ENCODE peak calls at places on chromosomes 11 and 22, in ten cellular contexts. P, H, I, X, B, O, L, J, T and G are unnamed samples.

GRCh38 chr22:24466831-24467249 is 28.3 kb upstream of the UPB1 start:
- DNase-seq in P (no peak), I (no peak), H (no peak), O (no peak), B (peak), J (no peak), L (peak), T (no peak), X (no peak), G (peak)

GRCh38 chr22:23066200-23067022 is 3.9 kb upstream of the GNAZ start:
- DNase-seq in T (no peak), I (no peak), P (no peak), H (no peak), X (no peak), L (no peak), J (no peak), O (no peak), B (peak), G (no peak)

GRCh38 chr11:573146-573759 is 3.0 kb upstream of the PHRF1 start:
- DNase-seq in I (no peak), H (no peak), J (no peak), X (no peak), T (no peak), B (no peak), L (no peak), O (no peak), P (no peak), G (no peak)

GRCh38 chr11:72686639-72687215 is 12.5 kb upstream of the PDE2A start:
- DNase-seq in O (no peak), I (no peak), H (no peak), J (no peak), B (no peak), L (no peak), P (no peak), T (no peak), X (no peak), G (no peak)

GRCh38 chr11:80778432-80778831 is 1337.6 kb upstream of the TENM4 start:
- DNase-seq in I (no peak), H (no peak), P (no peak), X (no peak), J (no peak), O (no peak), L (no peak), B (no peak), T (no peak), G (no peak)

GRCh38 chr11:104259121-104259610 is 95.2 kb upstream of the PDGFD start:
- DNase-seq in T (no peak), X (no peak), P (no peak), L (no peak), B (no peak), O (no peak), H (no peak), J (no peak), I (no peak), G (no peak)

GRCh38 chr11:112518371-112518770 is 257.7 kb upstream of the PLET1 start:
- DNase-seq in L (no peak), O (no peak), T (no peak), P (no peak), X (no peak), B (no peak), I (no peak), J (no peak), H (no peak), G (no peak)

GRCh38 chr22:27804683-27805297 is 3.2 kb upstream of the MN1 start:
- DNase-seq in X (no peak), B (peak), O (peak), H (peak), P (peak), I (peak), L (peak), T (peak), J (peak), G (peak)

GRCh38 chr11:82862379-82862778 is 37.9 kb downstream of the PRCP start:
- DNase-seq in I (no peak), P (no peak), T (no peak), L (no peak), X (no peak), B (no peak), O (no peak), J (no peak), H (no peak), G (no peak)

GRCh38 chr11:109026891-109027489 is 362.1 kb downstream of the DDX10 start:
- DNase-seq in I (no peak), P (no peak), O (no peak), H (no peak), X (no peak), J (no peak), L (no peak), B (no peak), T (no peak), G (no peak)

GRCh38 chr11:68816917-68817419 is 24.7 kb downstream of the CPT1A start:
- DNase-seq in I (no peak), L (no peak), X (no peak), O (peak), T (no peak), P (no peak), B (no peak), J (no peak), H (no peak), G (no peak)

GRCh38 chr22:42648368-42649260 is 578 bp downstream of the CYB5R3 start:
- DNase-seq in P (peak), H (no peak), X (no peak), J (peak), O (peak), T (peak), I (no peak), L (peak), B (peak), G (peak)

GRCh38 chr11:74237541-74237940 is 66.5 kb downstream of the PPME1 start:
- DNase-seq in H (no peak), T (no peak), O (no peak), P (no peak), B (no peak), L (no peak), I (no peak), J (no peak), X (no peak), G (no peak)

GRCh38 chr11:95119361-95120060 is 29.9 kb downstream of the ENDOD1 start:
- DNase-seq in P (no peak), H (no peak), L (no peak), T (no peak), X (no peak), O (no peak), I (no peak), J (no peak), B (no peak), G (no peak)

GRCh38 chr22:28019360-28019759 is 100.3 kb upstream of the PITPNB start:
- DNase-seq in H (no peak), B (peak), L (no peak), T (no peak), X (no peak), O (peak), J (no peak), P (no peak), I (no peak), G (no peak)

GRCh38 chr22:39317084-39317755 is 2.2 kb downstream of the RPL3 start:
- DNase-seq in L (peak), O (peak), B (no peak), X (no peak), I (no peak), H (no peak), T (no peak), P (no peak), J (no peak), G (no peak)

GRCh38 chr11:20353829-20354434 is 9.6 kb upstream of the HTATIP2 start:
- DNase-seq in L (peak), X (peak), H (no peak), T (no peak), I (peak), O (peak), P (peak), J (peak), B (peak), G (peak)

GRCh38 chr11:117193130-117194020 is 5.8 kb upstream of the TAGLN start:
- DNase-seq in O (no peak), X (no peak), P (no peak), L (no peak), B (peak), I (no peak), T (no peak), J (no peak), H (no peak), G (no peak)

GRCh38 chr11:84719935-84720577 is 907.1 kb downstream of the DLG2 start:
- DNase-seq in I (peak), P (peak), L (peak), T (no peak), J (no peak), O (no peak), B (no peak), X (no peak), H (no peak), G (peak)

GRCh38 chr22:49663311-49663711 is 164.4 kb downstream of the BRD1 start:
- DNase-seq in B (no peak), X (no peak), J (no peak), P (no peak), H (no peak), O (no peak), I (no peak), L (no peak), T (no peak), G (no peak)

GRCh38 chr22:29096736-29097669 is 24.2 kb downstream of the KREMEN1 start:
- DNase-seq in P (no peak), T (no peak), J (no peak), X (no peak), B (no peak), H (no peak), O (no peak), L (no peak), I (peak), G (peak)

GRCh38 chr11:10109836-10110235 is 184.2 kb downstream of the SBF2 start:
- DNase-seq in I (no peak), L (no peak), X (no peak), J (no peak), P (no peak), H (no peak), B (no peak), O (no peak), T (no peak), G (no peak)

GRCh38 chr11:118621071-118621815 is 13.8 kb downstream of the PHLDB1 start:
- DNase-seq in H (peak), X (peak), P (peak), T (peak), L (peak), I (peak), O (peak), J (no peak), B (peak), G (peak)

GRCh38 chr11:46895821-46896220 is 22.5 kb downstream of the LRP4 start:
- DNase-seq in L (no peak), O (no peak), H (no peak), B (no peak), T (no peak), X (peak), J (no peak), P (peak), I (no peak), G (peak)

GRCh38 chr11:45027312-45027711 is 76.6 kb upstream of the TP53I11 start:
- DNase-seq in I (no peak), L (no peak), B (no peak), T (no peak), X (no peak), O (no peak), H (no peak), P (no peak), J (no peak), G (no peak)

GRCh38 chr11:18775492-18776292 is 15.9 kb downstream of the PTPN5 start:
- DNase-seq in T (no peak), O (peak), J (peak), X (no peak), H (no peak), L (peak), I (peak), B (no peak), P (peak), G (peak)

GRCh38 chr11:70796601-70797000 is 398.3 kb downstream of the CTTN start:
- DNase-seq in P (no peak), X (peak), L (no peak), H (no peak), T (no peak), I (peak), J (no peak), B (no peak), O (no peak), G (no peak)

GRCh38 chr11:81497202-81497804 is 1236.4 kb downstream of the FAM181B start:
- DNase-seq in B (no peak), L (peak), T (no peak), X (peak), I (peak), J (peak), O (peak), H (no peak), P (no peak), G (peak)

GRCh38 chr22:18057568-18058209 is 20.1 kb upstream of the PEX26 start:
- DNase-seq in J (peak), L (peak), H (peak), B (peak), I (no peak), X (no peak), P (no peak), T (no peak), O (no peak), G (peak)

GRCh38 chr11:10413268-10413667 is 41.8 kb upstream of the AMPD3 start:
- DNase-seq in I (no peak), B (no peak), T (no peak), H (no peak), P (peak), J (no peak), L (peak), O (peak), X (peak), G (peak)